ENCODE peak calls at places on chromosomes 2 and 18, in five cellular contexts. Y is CD4-positive, alpha-beta memory T cell; P is activated CD8-positive, alpha-beta memory T cell treated with anti-CD3 and anti-CD28 coated beads, Interleukin-2, amount 10 ng/mL, durations not matched to agents 7 days and 5 days; A is Right ventricle myocardium superior; E is cardiac muscle cell. B is an unnamed sample.
A peak's percentile ranks its signal among the peaks of the same experiment; 100 is the strongest.

GRCh38 chr2:119746836-119747235 is 12.9 kb upstream of the PTPN4 start:
- DNase-seq in P (no peak), E (no peak), A (no peak), Y (no peak), B (no peak)

GRCh38 chr18:34837769-34838194 is 127.7 kb downstream of the DTNA start:
- DNase-seq in Y (no peak), E (no peak), A (no peak), P (no peak), B (no peak)

GRCh38 chr2:209523778-209524362 is 100.0 kb downstream of the MAP2 start:
- DNase-seq in A (no peak), Y (no peak), P (no peak), E (no peak), B (no peak)

GRCh38 chr2:234706086-234706485 is 209.2 kb upstream of the ARL4C start:
- DNase-seq in A (no peak), Y (no peak), P (peak; percentile 33), E (no peak), B (no peak)

GRCh38 chr2:120675460-120676130 is 60.1 kb upstream of the GLI2 start:
- DNase-seq in E (peak; percentile 48), Y (peak; percentile 17), P (peak; percentile 50), A (peak; percentile 70), B (peak; percentile 59)

GRCh38 chr18:63588869-63589268 is 1.7 kb downstream of the SERPINB13 start:
- DNase-seq in A (no peak), P (no peak), Y (no peak), E (no peak), B (no peak)

GRCh38 chr2:63899639-63900038 is 57.9 kb downstream of the UGP2 start:
- DNase-seq in P (no peak), A (no peak), E (no peak), Y (no peak), B (no peak)

GRCh38 chr2:45009303-45009927 is at the start of gene SIX2:
- DNase-seq in Y (no peak), A (peak; percentile 95), P (no peak), E (peak; percentile 99), B (peak; percentile 96)

GRCh38 chr2:118046628-118047210 is 32.8 kb upstream of the CCDC93 start:
- DNase-seq in Y (peak; percentile 24), P (no peak), E (peak; percentile 52), A (no peak), B (no peak)

GRCh38 chr2:235619544-235619943 is 125.7 kb downstream of the AGAP1 start:
- DNase-seq in Y (no peak), A (no peak), P (no peak), E (no peak), B (peak; percentile 71)

GRCh38 chr2:129055829-129056228 is 737.2 kb upstream of the HS6ST1 start:
- DNase-seq in P (no peak), A (no peak), E (no peak), Y (no peak), B (no peak)

GRCh38 chr2:216549926-216550690 is 51.5 kb downstream of the RPL37A start:
- DNase-seq in A (no peak), Y (no peak), E (no peak), P (no peak), B (no peak)

GRCh38 chr18:77065221-77065981 is 67.2 kb downstream of the MBP start:
- DNase-seq in E (no peak), P (peak; percentile 68), A (peak; percentile 77), Y (peak; percentile 39), B (no peak)

GRCh38 chr2:27518782-27519113 is 22.1 kb downstream of the GCKR start:
- DNase-seq in P (no peak), A (no peak), E (no peak), Y (no peak), B (no peak)

GRCh38 chr18:34492652-34493051 is 217.4 kb upstream of the DTNA start:
- DNase-seq in A (no peak), E (no peak), Y (no peak), P (no peak), B (no peak)

GRCh38 chr2:108615480-108616090 is 81.3 kb downstream of the LIMS1 start:
- DNase-seq in E (peak; percentile 61), A (no peak), P (no peak), Y (no peak), B (no peak)

GRCh38 chr2:17583646-17584045 is 43.1 kb downstream of the VSNL1 start:
- DNase-seq in A (no peak), Y (no peak), P (no peak), E (no peak), B (no peak)

GRCh38 chr2:39696072-39696471 is 30.4 kb downstream of the TMEM178A start:
- DNase-seq in A (no peak), Y (no peak), E (peak; percentile 37), P (no peak), B (no peak)

GRCh38 chr2:41722668-41723369 is 325.0 kb upstream of the PKDCC start:
- DNase-seq in A (no peak), P (no peak), Y (no peak), E (no peak), B (peak; percentile 68)

GRCh38 chr2:42556351-42556890 is 12.0 kb upstream of the MTA3 start:
- DNase-seq in P (no peak), E (no peak), Y (no peak), A (no peak), B (no peak)

GRCh38 chr18:21897811-21898210 is 157.2 kb downstream of the MIB1 start:
- DNase-seq in Y (peak; percentile 5), A (no peak), E (peak; percentile 84), P (no peak), B (no peak)

GRCh38 chr2:120522151-120522751 is 176.3 kb downstream of the INHBB start:
- DNase-seq in E (no peak), P (no peak), A (no peak), Y (no peak), B (peak; percentile 78)

GRCh38 chr18:10923671-10924070 is 225.7 kb downstream of the PIEZO2 start:
- DNase-seq in E (no peak), Y (no peak), P (no peak), A (no peak), B (no peak)

GRCh38 chr2:6637329-6637728 is 228.4 kb downstream of the CMPK2 start:
- DNase-seq in Y (no peak), E (no peak), A (no peak), P (no peak), B (no peak)

GRCh38 chr2:69012310-69013122 is 463 bp upstream of the ANTXR1 start:
- DNase-seq in P (peak; percentile 58), Y (peak; percentile 37), A (peak; percentile 85), E (peak; percentile 75), B (peak; percentile 89)